ENCODE peak calls at places on chromosomes 5 and 9, in six cellular contexts. L is H9, W is suprapubic skin, P is mesothelial cell of epicardium, M is uterus, D is Peyer's patch. I is an unnamed sample.

GRCh38 chr5:146744358-146744757 is 134.2 kb downstream of the PPP2R2B start:
- DNase-seq in L (no peak), W (no peak), P (no peak), M (no peak), D (no peak), I (peak; percentile 13)

GRCh38 chr5:151036556-151036955 is 16.2 kb downstream of the GPX3 start:
- DNase-seq in L (no peak), W (no peak), P (no peak), M (no peak), D (no peak), I (no peak)

GRCh38 chr5:151058301-151058700 is 22.5 kb downstream of the TNIP1 start:
- DNase-seq in L (no peak), W (no peak), P (no peak), M (no peak), D (no peak), I (no peak)

GRCh38 chr9:132026932-132027585 is 52.6 kb downstream of the MED27 start:
- DNase-seq in L (peak; percentile 41), W (no peak), P (no peak), M (no peak), D (no peak), I (no peak)

GRCh38 chr5:119036101-119036762 is 34.7 kb upstream of the DMXL1 start:
- DNase-seq in L (no peak), W (no peak), P (no peak), M (no peak), D (no peak), I (no peak)

GRCh38 chr9:31519424-31519823 is 865.0 kb upstream of the ACO1 start:
- DNase-seq in L (no peak), W (no peak), P (no peak), M (no peak), D (no peak), I (no peak)

GRCh38 chr9:131276107-131276888 is at the start of gene FAM78A:
- DNase-seq in L (no peak), W (no peak), P (no peak), M (no peak), D (peak; percentile 58), I (peak; percentile 45)

GRCh38 chr5:176965633-176966032 is 40.9 kb downstream of the UIMC1 start:
- DNase-seq in L (no peak), W (no peak), P (no peak), M (no peak), D (no peak), I (no peak)

GRCh38 chr9:86943223-86943870 is 4.0 kb downstream of the GAS1 start:
- DNase-seq in L (no peak), W (no peak), P (no peak), M (no peak), D (no peak), I (no peak)

GRCh38 chr9:93132287-93132927 is 1.6 kb downstream of the NINJ1 start:
- DNase-seq in L (no peak), W (peak; percentile 86), P (no peak), M (peak; percentile 47), D (no peak), I (no peak)

GRCh38 chr5:90944116-90944515 is 385.5 kb downstream of the ADGRV1 start:
- DNase-seq in L (no peak), W (no peak), P (no peak), M (no peak), D (no peak), I (no peak)

GRCh38 chr9:128394404-128395168 is 23.4 kb downstream of the URM1 start:
- DNase-seq in L (no peak), W (no peak), P (no peak), M (no peak), D (no peak), I (no peak)

GRCh38 chr5:28388428-28388827 is 1350.0 kb upstream of the CDH9 start:
- DNase-seq in L (no peak), W (no peak), P (no peak), M (no peak), D (no peak), I (no peak)

GRCh38 chr9:3527653-3527960 is 1.8 kb upstream of the RFX3 start:
- DNase-seq in L (no peak), W (no peak), P (no peak), M (no peak), D (no peak), I (no peak)

GRCh38 chr5:137345396-137345795 is 153.7 kb downstream of the SPOCK1 start:
- DNase-seq in L (no peak), W (no peak), P (no peak), M (no peak), D (no peak), I (no peak)

GRCh38 chr5:11491658-11492057 is 412.6 kb downstream of the CTNND2 start:
- DNase-seq in L (no peak), W (no peak), P (no peak), M (no peak), D (no peak), I (no peak)

GRCh38 chr5:140602165-140602564 is 30.8 kb downstream of the CD14 start:
- DNase-seq in L (no peak), W (no peak), P (no peak), M (no peak), D (no peak), I (no peak)

GRCh38 chr9:36748322-36748899 is 175.7 kb downstream of the MELK start:
- DNase-seq in L (peak; percentile 72), W (no peak), P (peak; percentile 83), M (no peak), D (no peak), I (peak; percentile 82)

GRCh38 chr9:74639112-74639511 is 142.0 kb downstream of the RORB start:
- DNase-seq in L (no peak), W (no peak), P (no peak), M (no peak), D (no peak), I (no peak)

GRCh38 chr5:124519396-124519795 is 227.0 kb downstream of the ZNF608 start:
- DNase-seq in L (no peak), W (no peak), P (no peak), M (peak; percentile 26), D (no peak), I (no peak)

GRCh38 chr9:115162946-115163345 is 45.0 kb upstream of the TNC start:
- DNase-seq in L (no peak), W (no peak), P (no peak), M (no peak), D (no peak), I (no peak)

GRCh38 chr9:108703414-108703813 is 152.4 kb downstream of the ACTL7B start:
- DNase-seq in L (no peak), W (no peak), P (no peak), M (no peak), D (no peak), I (no peak)

GRCh38 chr9:134406366-134407122 is 80.3 kb downstream of the RXRA start:
- DNase-seq in L (no peak), W (no peak), P (no peak), M (no peak), D (no peak), I (no peak)

GRCh38 chr5:42927730-42928129 is 112.4 kb downstream of the ANXA2R start:
- DNase-seq in L (no peak), W (no peak), P (no peak), M (no peak), D (no peak), I (no peak)

GRCh38 chr5:89546658-89547057 is 663.7 kb upstream of the MEF2C start:
- DNase-seq in L (no peak), W (no peak), P (no peak), M (no peak), D (no peak), I (no peak)

GRCh38 chr5:78113689-78114088 is 180.8 kb downstream of the AP3B1 start:
- DNase-seq in L (no peak), W (no peak), P (no peak), M (no peak), D (no peak), I (no peak)

DNA sequence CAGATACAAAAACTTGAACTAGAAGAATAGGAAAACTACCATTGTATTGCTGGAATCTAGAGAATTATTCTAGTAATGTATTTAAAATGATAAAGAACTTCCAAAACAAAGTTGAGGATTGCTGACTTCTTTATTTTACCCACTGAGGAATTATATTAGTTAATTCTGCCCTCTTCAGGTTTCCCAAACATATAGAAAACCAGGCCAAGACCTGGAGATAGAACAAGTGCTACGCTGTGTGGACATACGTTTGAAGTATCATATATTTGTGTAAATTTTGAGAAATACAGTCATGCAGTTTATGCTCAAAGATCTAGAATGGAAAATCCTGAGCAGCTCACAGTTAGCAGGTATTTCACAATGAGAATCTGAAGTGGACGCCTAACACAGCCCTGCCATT is 162.3 kb upstream of the CYLC2 start:
- DNase-seq in L (no peak), W (no peak), P (no peak), M (no peak), D (no peak), I (no peak)
- TF ChIP-seq CTCF in L (no peak), W (no peak), P (no peak), M (no peak), D (no peak), I (no peak)

DNA sequence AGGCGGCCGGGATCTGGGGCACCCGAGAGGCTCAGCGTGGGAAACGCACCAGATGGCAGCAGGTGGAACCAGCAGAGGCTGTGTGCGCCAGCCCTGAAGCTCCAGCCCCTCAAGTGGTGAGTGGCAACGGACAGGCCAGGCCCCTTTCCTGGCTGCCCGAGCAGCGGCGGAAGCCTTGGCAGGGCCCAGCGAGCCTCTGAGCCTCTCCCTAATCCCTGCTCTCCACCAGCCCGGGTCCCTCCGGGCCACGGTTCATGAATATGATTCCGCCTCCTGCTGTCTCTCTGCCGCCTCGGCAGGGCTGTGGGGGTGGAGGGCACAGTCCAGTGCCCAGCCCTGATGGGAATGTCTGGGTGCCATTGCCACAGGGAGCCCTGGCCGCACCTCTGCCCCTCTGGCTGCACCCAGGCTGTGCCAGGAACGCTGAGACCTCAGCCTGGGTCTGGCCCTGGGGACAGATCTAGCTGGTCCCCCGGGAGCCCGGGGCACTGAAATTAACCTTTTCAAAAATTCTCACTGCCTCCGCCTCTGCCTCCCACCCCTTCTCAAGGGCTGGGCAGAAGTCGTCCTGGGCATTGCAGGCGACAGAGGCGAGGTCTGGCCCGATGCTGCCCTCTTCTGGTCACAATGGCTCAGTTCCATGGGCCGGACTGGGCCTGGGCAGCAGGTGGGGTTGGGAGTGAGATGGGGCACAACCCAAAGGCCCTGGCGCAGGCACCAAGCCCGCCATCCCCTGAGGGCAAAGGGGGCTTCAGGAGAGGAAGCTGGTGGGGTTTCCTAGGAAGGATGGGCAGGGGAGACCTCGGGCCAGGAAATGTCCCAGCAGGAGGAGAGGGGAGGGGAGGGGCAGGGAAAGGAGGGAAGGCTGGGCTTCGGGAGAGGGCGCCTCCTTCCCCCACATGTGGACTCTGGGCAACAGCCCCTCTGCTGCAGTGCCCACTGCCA is 20.3 kb downstream of the CCDC187 start:
- DNase-seq in L (peak; percentile 91), W (no peak), P (peak; percentile 84), M (peak; percentile 70), D (peak; percentile 83), I (peak; percentile 88)
- TF ChIP-seq CTCF in L (peak; percentile 92), W (peak; percentile 81), P (peak; percentile 79), M (peak; percentile 66), D (peak; percentile 88), I (peak; percentile 80)

GRCh38 chr5:141637693-141638419 is 1.1 kb downstream of the RELL2 start:
- DNase-seq in L (peak; percentile 94), W (peak; percentile 83), P (peak; percentile 51), M (peak; percentile 47), D (peak; percentile 71), I (peak; percentile 84)
- TF ChIP-seq CTCF in L (peak; percentile 63), W (peak; percentile 43), P (peak; percentile 11), M (peak; percentile 14), D (peak; percentile 19), I (peak; percentile 49)

DNA sequence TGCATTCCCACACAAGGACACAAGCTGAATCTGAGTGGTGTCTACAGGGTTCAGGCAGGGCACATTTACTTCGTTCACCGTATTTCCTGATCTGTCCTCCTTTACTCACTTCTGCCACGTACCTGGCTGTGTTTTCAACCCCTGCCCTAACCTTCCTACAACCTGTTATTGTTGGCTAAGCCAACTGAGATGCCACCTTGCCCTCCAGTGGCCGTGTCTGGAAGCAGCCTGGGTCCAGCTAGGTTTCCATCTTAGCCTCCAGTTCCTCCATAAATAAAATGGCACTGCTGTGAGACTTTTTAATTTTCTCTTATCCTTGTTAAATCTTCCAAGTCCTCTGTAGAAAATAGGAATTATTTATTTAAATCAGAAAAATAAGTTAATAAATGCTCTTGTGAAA is 64.8 kb downstream of the ATP10B start:
- DNase-seq in L (peak; percentile 61), W (no peak), P (no peak), M (no peak), D (peak; percentile 73), I (peak; percentile 38)
- TF ChIP-seq CTCF in L (peak; percentile 77), W (peak; percentile 8), P (no peak), M (no peak), D (no peak), I (peak; percentile 37)

I was measured in endothelial cell.